ENCODE peak calls at places on chromosomes 13 and 19, in five cellular contexts. K is left colon, J is uterus, P is NCI-H460, Z is GM04503. O is an unnamed sample.

GRCh38 chr19:13762635-13763235 is 1.6 kb upstream of the MRI1 start:
- DNase-seq in K (no peak), J (no peak), P (no peak), Z (no peak), O (no peak)

GRCh38 chr19:40139533-40140287 is 49.0 kb upstream of the ZNF780A start:
- DNase-seq in K (no peak), J (no peak), P (peak), Z (no peak), O (no peak)

GRCh38 chr19:49421039-49421877 is 2.0 kb downstream of the PTH2 start:
- DNase-seq in K (peak), J (peak), P (peak), Z (no peak), O (peak)

GRCh38 chr13:67238277-67238859 is 8.2 kb upstream of the PCDH9 start:
- DNase-seq in K (no peak), J (no peak), P (peak), Z (no peak), O (no peak)

GRCh38 chr19:32800191-32800590 is 69.4 kb downstream of the SLC7A9 start:
- DNase-seq in K (no peak), J (no peak), P (no peak), Z (no peak), O (no peak)

GRCh38 chr19:4369109-4369887 is 25.9 kb downstream of the MPND start:
- DNase-seq in K (peak), J (peak), P (no peak), Z (no peak), O (peak)

GRCh38 chr13:110301606-110302131 is 5.3 kb downstream of the COL4A1 start:
- DNase-seq in K (no peak), J (peak), P (no peak), Z (peak), O (no peak)

GRCh38 chr13:102236830-102237621 is 164.8 kb downstream of the FGF14 start:
- DNase-seq in K (no peak), J (no peak), P (no peak), Z (no peak), O (no peak)

GRCh38 chr19:30309983-30310805 is 62.0 kb upstream of the ZNF536 start:
- DNase-seq in K (no peak), J (no peak), P (no peak), Z (no peak), O (no peak)

GRCh38 chr13:113654591-113655357 is 3.2 kb downstream of the ATP4B start:
- DNase-seq in K (peak), J (peak), P (no peak), Z (no peak), O (no peak)

GRCh38 chr13:113930711-113931637 is 42.9 kb downstream of the C13orf46 start:
- DNase-seq in K (no peak), J (peak), P (no peak), Z (no peak), O (no peak)

GRCh38 chr13:71979616-71980015 is 112.6 kb upstream of the DACH1 start:
- DNase-seq in K (no peak), J (no peak), P (no peak), Z (no peak), O (peak)